ENCODE peak calls at places on chromosomes 6 and 20, in ten cellular contexts. V is psoas muscle, R is NCI-H510A treated with DMSO at 0.1 percent for 48 hours, H is T-helper 1 cell, Q is amniotic stem cell, O is heart right ventricle, W is neural crest cell, A is HS-27A, K is left colon, Y is NCI-H748 treated with DMSO at 0.1 percent for 48 hours. M is an unnamed sample.
A peak's percentile ranks its signal among the peaks of the same experiment; 100 is the strongest.

GRCh38 chr6:143018955-143019354 is 41.7 kb upstream of the AIG1 start:
- DNase-seq in V (no peak), R (no peak), H (no peak), Q (no peak), O (no peak), W (no peak), A (no peak), K (no peak), Y (no peak), M (no peak)

GRCh38 chr6:44270526-44271405 is 516 bp downstream of the TMEM151B start:
- DNase-seq in V (peak; percentile 42), R (peak; percentile 17), H (no peak), Q (no peak), O (no peak), W (peak; percentile 64), A (no peak), K (no peak), Y (peak; percentile 28), M (no peak)

GRCh38 chr20:402496-402885 is 5.6 kb upstream of the RBCK1 start:
- DNase-seq in V (no peak), R (no peak), H (no peak), Q (no peak), O (no peak), W (no peak), A (no peak), K (no peak), Y (no peak), M (no peak)

GRCh38 chr6:11323666-11324452 is 91.4 kb upstream of the NEDD9 start:
- DNase-seq in V (no peak), R (no peak), H (no peak), Q (no peak), O (no peak), W (no peak), A (no peak), K (no peak), Y (no peak), M (peak; percentile 90)

GRCh38 chr6:126195625-126196236 is 144.2 kb upstream of the CENPW start:
- DNase-seq in V (no peak), R (no peak), H (no peak), Q (no peak), O (no peak), W (no peak), A (no peak), K (no peak), Y (no peak), M (no peak)

GRCh38 chr6:139679516-139680179 is 305.2 kb upstream of the CITED2 start:
- DNase-seq in V (no peak), R (no peak), H (no peak), Q (no peak), O (no peak), W (no peak), A (peak; percentile 4), K (no peak), Y (no peak), M (no peak)

GRCh38 chr20:17856024-17856564 is 112.5 kb downstream of the SNX5 start:
- DNase-seq in V (no peak), R (no peak), H (no peak), Q (no peak), O (no peak), W (no peak), A (no peak), K (peak; percentile 81), Y (no peak), M (no peak)

GRCh38 chr6:150566486-150566885 is 33.2 kb upstream of the PLEKHG1 start:
- DNase-seq in V (no peak), R (no peak), H (no peak), Q (no peak), O (no peak), W (no peak), A (no peak), K (no peak), Y (no peak), M (no peak)

GRCh38 chr6:159826968-159827647 is 27.0 kb downstream of the PNLDC1 start:
- DNase-seq in V (no peak), R (peak; percentile 40), H (no peak), Q (no peak), O (no peak), W (no peak), A (no peak), K (no peak), Y (no peak), M (no peak)

GRCh38 chr6:10505529-10505928 is 15.6 kb upstream of the GCNT2 start:
- DNase-seq in V (no peak), R (no peak), H (no peak), Q (no peak), O (no peak), W (no peak), A (no peak), K (no peak), Y (peak; percentile 91), M (no peak)

GRCh38 chr6:30641048-30641447 is 5.9 kb upstream of the C6orf136 start:
- DNase-seq in V (no peak), R (no peak), H (no peak), Q (no peak), O (no peak), W (no peak), A (no peak), K (no peak), Y (no peak), M (no peak)

GRCh38 chr20:50152394-50153152 is 950 bp downstream of the PEDS1 start:
- DNase-seq in V (no peak), R (no peak), H (no peak), Q (no peak), O (no peak), W (no peak), A (no peak), K (peak; percentile 36), Y (no peak), M (no peak)

GRCh38 chr6:154932562-154933027 is 62.5 kb upstream of the TIAM2 start:
- DNase-seq in V (no peak), R (no peak), H (no peak), Q (no peak), O (no peak), W (no peak), A (no peak), K (no peak), Y (no peak), M (no peak)

GRCh38 chr20:15867899-15868298 is 705.3 kb downstream of the KIF16B start:
- DNase-seq in V (no peak), R (no peak), H (no peak), Q (no peak), O (no peak), W (no peak), A (no peak), K (no peak), Y (no peak), M (no peak)

GRCh38 chr20:15603978-15604377 is 969.3 kb downstream of the KIF16B start:
- DNase-seq in V (no peak), R (no peak), H (no peak), Q (no peak), O (no peak), W (no peak), A (no peak), K (no peak), Y (no peak), M (no peak)

GRCh38 chr6:27829453-27830211 is 82.6 kb downstream of the OR2B2 start:
- DNase-seq in V (no peak), R (no peak), H (no peak), Q (no peak), O (no peak), W (no peak), A (no peak), K (no peak), Y (no peak), M (no peak)

GRCh38 chr6:21005816-21006553 is 471.7 kb downstream of the CDKAL1 start:
- DNase-seq in V (no peak), R (no peak), H (no peak), Q (peak; percentile 75), O (no peak), W (no peak), A (peak; percentile 73), K (no peak), Y (no peak), M (no peak)

GRCh38 chr6:132798820-132799538 is 542 bp upstream of the SLC18B1 start:
- DNase-seq in V (peak; percentile 76), R (peak; percentile 72), H (peak; percentile 72), Q (peak; percentile 24), O (peak; percentile 63), W (peak; percentile 61), A (no peak), K (peak; percentile 81), Y (peak; percentile 87), M (peak; percentile 83)

M was measured in cardiac septum.